ENCODE peak calls at places on chromosomes 5 and 9, in nine cellular contexts. X is NCI-H748 treated with DMSO at 0.1 percent for 48 hours; Z is natural killer cell treated with Interleukin-12 subunit alpha and Interleukin-12 subunit beta and Interleukin-15 and Interleukin-18, amount 100 ng/mL, for 72 hours; H is B cell; V is Ammon's horn; K is HTR-8/SVneo; A is fibroblast of the conjunctiva; Y is stimulated activated CD4-positive, alpha-beta T cell treated with anti-CD3 and anti-CD28 coated beads, Interleukin-4, amount 100 ng/mL, for 48 hours; U is mucosa of descending colon. O is an unnamed sample.

GRCh38 chr9:15525958-15526357 is 15.2 kb upstream of the PSIP1 start:
- DNase-seq in X (no peak), Z (no peak), H (no peak), V (no peak), K (no peak), A (no peak), Y (no peak), U (no peak), O (no peak)

GRCh38 chr9:81472701-81473100 is 216.6 kb downstream of the TLE1 start:
- DNase-seq in X (no peak), Z (no peak), H (no peak), V (peak), K (no peak), A (no peak), Y (no peak), U (no peak), O (no peak)

GRCh38 chr5:67059747-67060490 is 136.7 kb downstream of the CD180 start:
- DNase-seq in X (no peak), Z (no peak), H (no peak), V (no peak), K (no peak), A (peak), Y (no peak), U (no peak), O (no peak)

GRCh38 chr9:37198831-37199230 is 78.5 kb downstream of the ZCCHC7 start:
- DNase-seq in X (no peak), Z (no peak), H (peak), V (no peak), K (no peak), A (no peak), Y (no peak), U (no peak), O (no peak)

GRCh38 chr9:7910426-7911015 is 110.9 kb upstream of the DMAC1 start:
- DNase-seq in X (no peak), Z (no peak), H (no peak), V (peak), K (no peak), A (no peak), Y (no peak), U (peak), O (no peak)

GRCh38 chr5:176427971-176428370 is 11.6 kb upstream of the CLTB start:
- DNase-seq in X (no peak), Z (no peak), H (no peak), V (no peak), K (no peak), A (no peak), Y (no peak), U (peak), O (no peak)

GRCh38 chr9:90600029-90600428 is 42.6 kb downstream of the DIRAS2 start:
- DNase-seq in X (no peak), Z (no peak), H (no peak), V (no peak), K (no peak), A (no peak), Y (no peak), U (no peak), O (no peak)

GRCh38 chr5:34452170-34452828 is 203.8 kb upstream of the RAI14 start:
- DNase-seq in X (peak), Z (no peak), H (no peak), V (no peak), K (no peak), A (peak), Y (no peak), U (no peak), O (no peak)

GRCh38 chr9:34145165-34145564 is 18.7 kb upstream of the DCAF12 start:
- DNase-seq in X (no peak), Z (no peak), H (no peak), V (no peak), K (no peak), A (no peak), Y (no peak), U (no peak), O (no peak)

GRCh38 chr9:73073337-73074175 is 78.1 kb upstream of the ANXA1 start:
- DNase-seq in X (no peak), Z (no peak), H (no peak), V (no peak), K (no peak), A (no peak), Y (no peak), U (no peak), O (no peak)

GRCh38 chr5:71703941-71704340 is 15.1 kb upstream of the CARTPT start:
- DNase-seq in X (no peak), Z (no peak), H (no peak), V (no peak), K (no peak), A (no peak), Y (no peak), U (no peak), O (no peak)

GRCh38 chr5:17219006-17219422 is 1.6 kb downstream of the BASP1 start:
- DNase-seq in X (peak), Z (no peak), H (peak), V (peak), K (peak), A (no peak), Y (no peak), U (peak), O (peak)

GRCh38 chr5:149829954-149830353 is 99.8 kb downstream of the PPARGC1B start:
- DNase-seq in X (peak), Z (no peak), H (no peak), V (no peak), K (no peak), A (no peak), Y (no peak), U (no peak), O (no peak)

GRCh38 chr5:73893813-73894212 is 267.8 kb downstream of the ARHGEF28 start:
- DNase-seq in X (no peak), Z (no peak), H (no peak), V (no peak), K (no peak), A (no peak), Y (no peak), U (no peak), O (no peak)

GRCh38 chr5:65108786-65109743 is 340.3 kb downstream of the CWC27 start:
- DNase-seq in X (no peak), Z (no peak), H (no peak), V (no peak), K (no peak), A (no peak), Y (no peak), U (no peak), O (no peak)

GRCh38 chr9:114247086-114247485 is 75.8 kb upstream of the ORM1 start:
- DNase-seq in X (no peak), Z (no peak), H (no peak), V (no peak), K (no peak), A (no peak), Y (no peak), U (no peak), O (peak)